ENCODE peak calls at places on chromosomes 1 and 21, in six cellular contexts. W is GM10248, F is thoracic aorta, G is GM13977, S is thyroid gland, R is fibroblast of mammary gland. U is an unnamed sample.

GRCh38 chr1:86227026-86227425 is 70.5 kb upstream of the COL24A1 start:
- DNase-seq in W (no peak), F (no peak), G (no peak), S (no peak), R (no peak), U (no peak)

GRCh38 chr1:203926025-203926540 is 64.7 kb downstream of the SNRPE start:
- DNase-seq in W (no peak), F (no peak), G (no peak), S (no peak), R (peak), U (no peak)

GRCh38 chr1:151756291-151756690 is 7.0 kb downstream of the MRPL9 start:
- DNase-seq in W (no peak), F (no peak), G (no peak), S (no peak), R (peak), U (no peak)

GRCh38 chr1:41109316-41110263 is 88.1 kb upstream of the SLFNL1 start:
- DNase-seq in W (no peak), F (no peak), G (no peak), S (peak), R (peak), U (no peak)

GRCh38 chr1:6953874-6954502 is 168.7 kb downstream of the CAMTA1 start:
- DNase-seq in W (no peak), F (no peak), G (no peak), S (no peak), R (no peak), U (no peak)

GRCh38 chr1:200319143-200319542 is 90.7 kb downstream of the ZNF281 start:
- DNase-seq in W (no peak), F (no peak), G (no peak), S (no peak), R (no peak), U (no peak)

GRCh38 chr1:80424249-80424648 is 1376.5 kb upstream of the ADGRL2 start:
- DNase-seq in W (no peak), F (no peak), G (no peak), S (no peak), R (no peak), U (no peak)

GRCh38 chr21:38352536-38353219 is 95.9 kb downstream of the KCNJ15 start:
- DNase-seq in W (peak), F (no peak), G (peak), S (peak), R (peak), U (peak)

GRCh38 chr1:63688302-63688701 is 85.5 kb upstream of the ROR1 start:
- DNase-seq in W (no peak), F (no peak), G (no peak), S (no peak), R (peak), U (no peak)

GRCh38 chr1:171174895-171175294 is 10.2 kb upstream of the FMO2 start:
- DNase-seq in W (no peak), F (no peak), G (no peak), S (no peak), R (no peak), U (no peak)

GRCh38 chr1:56967900-56968832 is 2.4 kb upstream of the C8B start:
- DNase-seq in W (peak), F (no peak), G (no peak), S (peak), R (peak), U (peak)
- TF ChIP-seq CTCF in W (no peak), F (peak), G (peak), S (peak), R (peak), U (no peak)

GRCh38 chr21:29466532-29466931 is 167.8 kb downstream of the BACH1 start:
- DNase-seq in W (no peak), F (no peak), G (no peak), S (no peak), R (no peak), U (no peak)
- TF ChIP-seq CTCF in W (no peak), F (no peak), G (no peak), S (no peak), R (no peak), U (no peak)

GRCh38 chr1:84146375-84147032 is 2.4 kb downstream of the PRKACB start:
- DNase-seq in W (no peak), F (no peak), G (no peak), S (no peak), R (peak), U (no peak)

GRCh38 chr1:84145051-84145450 is 980 bp downstream of the PRKACB start:
- DNase-seq in W (no peak), F (no peak), G (no peak), S (no peak), R (no peak), U (no peak)

GRCh38 chr1:84143796-84144565 is at the start of gene PRKACB:
- DNase-seq in W (peak), F (no peak), G (no peak), S (no peak), R (peak), U (peak)

GRCh38 chr1:84141177-84142003 is 2.7 kb upstream of the PRKACB start:
- DNase-seq in W (peak), F (no peak), G (no peak), S (no peak), R (peak), U (no peak)
- TF ChIP-seq CTCF in W (peak), F (peak), G (peak), S (peak), R (peak), U (peak)

DNA sequence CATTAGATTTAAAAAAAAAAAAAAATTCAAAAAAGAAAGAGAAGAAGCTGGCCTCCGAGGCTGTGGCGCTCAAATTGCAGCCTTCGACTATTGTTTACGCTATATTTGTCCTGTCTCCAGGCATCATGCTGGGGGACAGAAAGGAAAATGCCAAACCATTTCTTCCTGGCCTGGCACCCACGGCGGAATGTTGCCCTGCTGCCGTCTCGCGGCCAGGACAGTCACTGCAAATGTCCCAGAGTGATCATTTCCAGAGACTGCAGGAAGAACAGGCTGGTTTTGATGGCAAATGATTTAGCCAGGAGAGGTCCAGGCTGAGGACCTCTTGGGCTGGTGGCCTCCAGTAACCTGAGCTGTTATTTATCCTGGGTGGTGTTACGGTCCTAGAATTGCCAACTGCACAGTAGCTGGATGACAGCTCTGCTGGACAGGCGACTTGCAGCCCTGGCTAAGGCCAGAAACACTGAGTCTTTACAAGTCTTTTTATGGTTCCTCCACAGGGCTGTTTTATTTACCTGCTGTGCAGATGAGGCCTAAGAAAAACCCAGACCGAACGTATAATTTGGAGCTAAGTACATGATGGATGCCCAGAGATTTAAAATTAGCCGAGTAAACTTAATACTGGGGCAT is 30.2 kb upstream of the LRRC38 start:
- DNase-seq in W (no peak), F (no peak), G (no peak), S (peak), R (peak), U (no peak)
- TF ChIP-seq CTCF in W (no peak), F (peak), G (peak), S (peak), R (peak), U (no peak)

GRCh38 chr21:23131177-23131576 is 2133.0 kb downstream of the NCAM2 start:
- DNase-seq in W (no peak), F (no peak), G (no peak), S (no peak), R (no peak), U (no peak)
- TF ChIP-seq CTCF in W (no peak), F (no peak), G (no peak), S (no peak), R (no peak), U (no peak)

DNA sequence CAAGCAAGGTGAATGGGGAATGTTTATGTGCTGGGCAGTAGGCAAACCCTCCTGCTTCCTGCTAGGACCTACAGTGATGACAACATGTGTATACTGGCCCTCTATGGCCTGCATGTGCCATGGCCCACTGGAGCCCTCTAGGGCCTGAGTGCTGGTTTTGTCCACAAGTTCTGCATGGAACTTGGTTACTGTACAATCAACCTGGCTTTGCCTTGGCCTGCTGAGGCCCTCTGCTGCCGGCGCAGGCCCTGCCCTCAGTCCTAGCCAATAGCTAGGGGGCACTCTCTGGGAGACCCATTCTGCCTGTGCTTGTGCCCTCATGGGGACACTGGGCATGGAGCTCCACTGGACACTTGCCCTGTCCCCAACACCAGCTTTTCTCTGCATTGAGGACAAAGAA is 138.6 kb upstream of the NGF start:
- DNase-seq in W (no peak), F (no peak), G (no peak), S (no peak), R (peak), U (no peak)
- TF ChIP-seq CTCF in W (no peak), F (no peak), G (no peak), S (no peak), R (peak), U (no peak)